ENCODE peak calls at places on chromosomes 12 and 14, in six cellular contexts. T is IMR-90, E is A549, L is K562, O is HEK293T, C is GM12878. K is an unnamed sample.

GRCh38 chr14:56608682-56609081 is 29.1 kb downstream of the TMEM260 start:
- DNase-seq in T (peak), E (no peak), L (no peak), O (no peak), C (no peak), K (no peak)

GRCh38 chr14:100030441-100031153 is 34.6 kb upstream of the EVL start:
- DNase-seq in T (peak), E (peak), L (no peak), O (no peak), C (no peak), K (no peak)

GRCh38 chr14:56846970-56847928 is 37.0 kb upstream of the OTX2 start:
- DNase-seq in T (no peak), E (no peak), L (no peak), O (no peak), C (no peak), K (no peak)

GRCh38 chr12:121575952-121576615 is 4.7 kb downstream of the KDM2B start:
- DNase-seq in T (no peak), E (no peak), L (no peak), O (no peak), C (no peak), K (no peak)

GRCh38 chr14:101791919-101792572 is 30.5 kb downstream of the PPP2R5C start:
- DNase-seq in T (peak), E (no peak), L (no peak), O (no peak), C (no peak), K (no peak)

GRCh38 chr12:24991209-24992049 is 42.5 kb upstream of the BCAT1 start:
- DNase-seq in T (peak), E (peak), L (peak), O (peak), C (peak), K (peak)

GRCh38 chr12:127690161-127690560 is 576.8 kb upstream of the TMEM132C start:
- DNase-seq in T (no peak), E (no peak), L (no peak), O (no peak), C (no peak), K (no peak)

GRCh38 chr12:16504200-16504599 is 101.8 kb downstream of the LMO3 start:
- DNase-seq in T (no peak), E (no peak), L (no peak), O (no peak), C (no peak), K (no peak)

GRCh38 chr14:75069021-75069810 is at the start of gene ZC2HC1C:
- DNase-seq in T (peak), E (peak), L (peak), O (peak), C (no peak), K (peak)

GRCh38 chr12:12726543-12727093 is 9.4 kb downstream of the CDKN1B start:
- DNase-seq in T (peak), E (peak), L (no peak), O (no peak), C (no peak), K (no peak)

GRCh38 chr12:80807640-80808288 is 91.1 kb downstream of the MYF5 start:
- DNase-seq in T (peak), E (no peak), L (no peak), O (no peak), C (peak), K (peak)

GRCh38 chr12:100953217-100953616 is 158.6 kb downstream of the ANO4 start:
- DNase-seq in T (peak), E (no peak), L (no peak), O (no peak), C (no peak), K (no peak)

GRCh38 chr14:68549057-68549421 is 243.8 kb downstream of the ZFP36L1 start:
- DNase-seq in T (peak), E (peak), L (peak), O (no peak), C (no peak), K (no peak)

GRCh38 chr14:55116246-55117030 is 12.6 kb upstream of the LGALS3 start:
- DNase-seq in T (no peak), E (no peak), L (no peak), O (no peak), C (no peak), K (peak)

GRCh38 chr14:93239869-93240677 is 33.0 kb downstream of the UBR7 start:
- DNase-seq in T (peak), E (peak), L (no peak), O (no peak), C (no peak), K (no peak)

GRCh38 chr14:24130717-24131548 is 474 bp downstream of the FITM1 start:
- DNase-seq in T (no peak), E (no peak), L (no peak), O (no peak), C (no peak), K (peak)

GRCh38 chr12:2507811-2508210 is 287.0 kb upstream of the FKBP4 start:
- DNase-seq in T (no peak), E (no peak), L (no peak), O (peak), C (no peak), K (no peak)

GRCh38 chr12:120722784-120723183 is 2.8 kb upstream of the ACADS start:
- DNase-seq in T (no peak), E (no peak), L (no peak), O (no peak), C (no peak), K (no peak)

GRCh38 chr12:24133385-24133784 is 183.9 kb upstream of the SOX5 start:
- DNase-seq in T (no peak), E (no peak), L (no peak), O (no peak), C (peak), K (peak)

GRCh38 chr14:95935228-95935822 is 58.7 kb downstream of the TUNAR start:
- DNase-seq in T (peak), E (no peak), L (no peak), O (peak), C (no peak), K (peak)

GRCh38 chr14:56118611-56119181 is 485 bp downstream of the PELI2 start:
- DNase-seq in T (no peak), E (no peak), L (no peak), O (no peak), C (no peak), K (no peak)

GRCh38 chr12:56029166-56029519 is 8.3 kb downstream of the IKZF4 start:
- DNase-seq in T (peak), E (no peak), L (no peak), O (no peak), C (no peak), K (no peak)

GRCh38 chr12:98998697-98999299 is 353.7 kb downstream of the APAF1 start:
- DNase-seq in T (peak), E (peak), L (peak), O (peak), C (no peak), K (peak)

GRCh38 chr12:9051156-9051545 is 61.8 kb downstream of the KLRG1 start:
- DNase-seq in T (no peak), E (no peak), L (no peak), O (no peak), C (no peak), K (no peak)

GRCh38 chr14:91548145-91548544 is 38.0 kb upstream of the PPP4R3A start:
- DNase-seq in T (no peak), E (no peak), L (no peak), O (no peak), C (no peak), K (no peak)

DNA sequence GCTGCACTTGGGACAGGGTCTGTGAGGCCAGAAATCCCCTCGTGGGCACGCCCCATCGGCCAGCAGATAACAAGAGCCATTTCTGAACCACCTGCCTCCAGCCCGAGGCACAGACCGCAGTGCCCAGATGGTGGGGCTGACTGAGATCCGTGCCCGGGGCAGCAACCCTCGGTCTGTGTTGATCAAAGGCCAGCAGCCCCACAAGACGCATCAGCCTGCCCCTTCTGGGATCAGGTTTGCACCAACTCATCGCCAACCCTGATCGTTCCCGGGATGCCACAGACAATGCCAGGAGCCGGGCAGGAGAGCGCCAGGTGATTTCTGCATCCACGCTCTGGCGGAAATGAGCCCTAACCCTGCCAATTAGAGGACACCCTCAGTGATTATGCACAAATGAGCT is 64.5 kb downstream of the TESC start:
- DNase-seq in T (no peak), E (no peak), L (no peak), O (no peak), C (no peak), K (no peak)
- TF ChIP-seq BHLHE40 in T (no peak), E (no peak), L (no peak), O (no peak), C (no peak), K (no peak)

DNA sequence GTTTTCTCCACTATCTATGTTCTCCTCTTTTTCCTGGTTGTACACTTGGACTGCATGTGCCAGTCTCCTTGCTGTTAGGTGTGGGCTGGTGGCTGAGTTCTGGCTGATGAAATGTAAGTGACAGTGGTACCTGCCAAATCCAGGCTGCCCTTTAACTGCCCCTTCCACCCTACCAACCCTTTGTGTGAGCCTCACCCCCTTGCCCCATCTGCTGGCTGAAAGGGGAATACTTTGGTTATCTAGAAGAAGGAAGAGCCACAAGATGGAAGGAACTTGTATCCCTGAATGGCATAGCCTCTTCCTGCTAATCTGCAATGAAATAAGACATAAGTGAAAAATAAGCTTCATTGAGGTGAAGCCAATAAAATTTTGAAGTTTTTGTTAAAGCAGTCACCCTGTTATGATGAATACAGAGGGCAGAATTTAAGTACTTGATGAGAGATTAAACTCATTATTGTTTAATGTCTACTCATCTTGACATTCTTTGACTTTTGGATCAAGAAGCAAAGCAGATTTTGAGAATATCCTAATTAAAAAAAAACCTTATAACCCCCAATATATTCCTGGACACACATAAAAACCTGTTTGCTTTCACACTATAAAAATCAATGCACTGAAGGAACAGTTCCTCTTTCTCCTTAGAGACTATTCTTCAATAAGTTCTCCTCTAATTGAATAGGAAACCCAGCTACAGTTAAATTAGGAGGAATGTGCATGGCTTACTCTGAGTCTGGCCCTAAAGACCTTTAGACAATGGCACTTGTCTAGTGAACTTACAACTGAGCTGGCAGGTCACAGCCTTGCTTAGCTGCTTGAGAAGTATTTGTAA is 262.6 kb upstream of the BTG1 start:
- DNase-seq in T (no peak), E (peak), L (peak), O (peak), C (no peak), K (peak)
- TF ChIP-seq BHLHE40 in T (no peak), E (no peak), L (no peak), O (no peak), C (no peak), K (no peak)

GRCh38 chr14:85607571-85608219 is 77.8 kb downstream of the FLRT2 start:
- DNase-seq in T (peak), E (no peak), L (no peak), O (no peak), C (no peak), K (no peak)
- TF ChIP-seq BHLHE40 in T (peak), E (no peak), L (no peak), O (no peak), C (no peak), K (no peak)

DNA sequence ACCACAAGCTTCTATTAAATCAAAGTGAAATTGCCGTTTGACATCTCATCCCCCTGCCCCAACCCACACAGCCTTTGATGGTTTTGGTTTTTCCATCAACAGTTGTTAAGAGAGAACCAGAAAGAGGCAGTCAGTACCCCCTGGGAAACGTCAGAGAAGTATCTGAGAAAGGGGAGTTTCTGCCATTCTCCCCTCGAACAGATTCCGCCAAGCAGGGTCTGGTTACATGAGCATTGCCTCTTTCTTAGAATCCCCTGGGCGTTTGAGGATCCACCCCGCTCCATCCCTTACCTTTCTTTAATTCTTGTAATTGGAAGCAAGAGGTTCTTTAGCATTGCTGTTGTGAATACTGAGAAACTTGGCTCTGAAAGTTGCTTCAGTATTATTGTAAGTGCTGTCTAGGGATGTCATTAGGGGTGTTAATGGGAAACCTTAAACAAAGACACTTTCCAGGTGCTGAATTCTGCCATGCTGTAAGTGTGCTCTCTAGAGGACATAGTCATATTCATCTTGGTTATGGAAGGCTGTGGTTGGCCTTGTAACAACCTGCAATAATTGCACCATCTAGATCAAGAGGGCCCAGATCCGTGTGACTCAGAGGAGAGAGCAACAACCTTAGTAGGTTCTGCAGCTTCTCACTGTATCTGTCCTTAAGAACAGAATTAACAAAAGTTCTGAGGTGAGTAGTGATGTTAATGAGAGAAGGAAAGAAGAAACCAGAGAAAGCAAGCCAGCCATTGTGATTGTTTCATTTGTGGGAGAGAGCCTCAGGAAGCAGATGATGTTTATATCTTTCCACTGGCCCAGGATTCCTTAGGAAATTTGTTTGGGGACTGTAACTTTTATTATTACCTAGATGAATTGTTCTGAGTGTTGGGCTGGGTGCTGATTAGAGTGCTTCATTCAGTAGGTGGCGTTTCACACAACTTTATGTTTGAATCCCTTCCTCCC is 8.9 kb downstream of the TMBIM6 start:
- DNase-seq in T (peak), E (no peak), L (no peak), O (no peak), C (peak), K (peak)
- TF ChIP-seq BHLHE40 in T (no peak), E (no peak), L (no peak), O (no peak), C (peak), K (no peak)

DNA sequence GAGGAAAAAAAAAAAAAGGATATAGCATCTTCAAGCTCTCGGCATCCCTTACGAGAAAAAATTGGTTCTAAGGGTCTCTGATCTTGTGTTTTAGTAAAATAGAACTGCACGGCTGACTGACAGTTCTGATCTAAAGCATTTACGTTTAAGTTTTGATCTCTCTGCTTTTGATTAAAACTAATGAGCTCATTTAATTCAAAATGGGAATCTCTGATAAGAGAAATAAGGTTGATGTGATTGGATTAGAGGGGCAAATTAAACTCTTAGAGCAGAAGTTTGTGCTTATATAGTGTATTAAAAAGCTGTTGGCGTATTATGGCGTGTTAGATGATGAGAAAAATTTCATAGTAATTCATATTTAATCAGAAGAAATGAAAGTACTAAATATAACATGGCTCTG is 217.6 kb downstream of the EGLN3 start:
- DNase-seq in T (no peak), E (no peak), L (no peak), O (no peak), C (no peak), K (no peak)
- TF ChIP-seq BHLHE40 in T (no peak), E (no peak), L (no peak), O (no peak), C (no peak), K (no peak)

K was measured in HepG2.